ENCODE peak calls at places on chromosomes 6 and 20, in five cellular contexts. One of them, this sample, is unnamed. For H3K4me1, the result is how much of the 10 kb centered on the place peaks cover.

GRCh38 chr6:100346828-100347227 is 117.9 kb downstream of the SIM1 start:
- DNase-seq in spleen: no peak
- DNase-seq in naive thymus-derived CD4-positive, alpha-beta T cell: no peak
- DNase-seq in GM23248: peak
- DNase-seq in Peyer's patch: no peak
- DNase-seq in this sample: no peak

GRCh38 chr6:42726026-42726425 is 3.6 kb upstream of the PRPH2 start:
- DNase-seq in spleen: no peak
- DNase-seq in naive thymus-derived CD4-positive, alpha-beta T cell: no peak
- DNase-seq in GM23248: peak
- DNase-seq in Peyer's patch: no peak
- DNase-seq in this sample: no peak

GRCh38 chr20:1905693-1906092 is 10.5 kb downstream of the SIRPA start:
- DNase-seq in spleen: no peak
- DNase-seq in naive thymus-derived CD4-positive, alpha-beta T cell: no peak
- DNase-seq in GM23248: no peak
- DNase-seq in Peyer's patch: no peak
- DNase-seq in this sample: no peak

GRCh38 chr6:132236281-132236680 is 165.0 kb downstream of the MOXD1 start:
- DNase-seq in spleen: no peak
- DNase-seq in naive thymus-derived CD4-positive, alpha-beta T cell: no peak
- DNase-seq in GM23248: no peak
- DNase-seq in Peyer's patch: no peak
- DNase-seq in this sample: no peak

GRCh38 chr6:77092971-77093370 is 370.3 kb downstream of the HTR1B start:
- DNase-seq in spleen: no peak
- DNase-seq in naive thymus-derived CD4-positive, alpha-beta T cell: no peak
- DNase-seq in GM23248: peak
- DNase-seq in Peyer's patch: no peak
- DNase-seq in this sample: no peak

GRCh38 chr6:127880452-127880851 is 20.4 kb downstream of the THEMIS start:
- DNase-seq in spleen: no peak
- DNase-seq in naive thymus-derived CD4-positive, alpha-beta T cell: no peak
- DNase-seq in GM23248: no peak
- DNase-seq in Peyer's patch: no peak
- DNase-seq in this sample: no peak

GRCh38 chr6:41561386-41561785 is 15.2 kb downstream of the FOXP4 start:
- DNase-seq in spleen: no peak
- DNase-seq in naive thymus-derived CD4-positive, alpha-beta T cell: no peak
- DNase-seq in GM23248: no peak
- DNase-seq in Peyer's patch: no peak
- DNase-seq in this sample: peak

GRCh38 chr6:40536442-40536841 is 50.7 kb downstream of the LRFN2 start:
- DNase-seq in spleen: peak
- DNase-seq in naive thymus-derived CD4-positive, alpha-beta T cell: no peak
- DNase-seq in GM23248: peak
- DNase-seq in Peyer's patch: no peak
- DNase-seq in this sample: peak

DNA sequence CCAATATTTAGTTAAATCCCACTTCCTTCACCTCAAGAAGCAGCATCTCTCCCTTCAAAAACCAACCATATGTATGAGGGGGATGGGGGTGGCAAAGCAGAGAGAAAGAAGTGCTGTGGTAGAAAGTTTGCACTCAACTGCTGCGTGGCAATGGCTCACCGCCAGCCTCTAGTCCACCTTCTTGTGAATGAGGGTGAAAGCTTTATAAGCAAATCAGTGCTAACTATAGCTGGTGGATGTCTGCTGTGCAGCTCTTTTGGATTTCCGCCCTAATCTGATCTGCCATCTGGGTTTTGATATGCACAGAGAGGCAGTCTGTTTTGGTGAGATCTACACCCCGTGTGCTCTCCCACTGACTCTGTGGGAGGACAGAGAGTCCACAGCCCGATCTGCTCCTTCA is 281.2 kb upstream of the SUPT3H start:
- DNase-seq in spleen: no peak
- DNase-seq in naive thymus-derived CD4-positive, alpha-beta T cell: peak
- DNase-seq in GM23248: no peak
- DNase-seq in Peyer's patch: no peak
- DNase-seq in this sample: no peak
- H3K4me1 ChIP-seq in spleen: under half
- H3K4me1 ChIP-seq in naive thymus-derived CD4-positive, alpha-beta T cell: under half
- H3K4me1 ChIP-seq in GM23248: under half
- H3K4me1 ChIP-seq in Peyer's patch: under half
- H3K4me1 ChIP-seq in this sample: under half

GRCh38 chr6:25329982-25330381 is 50.8 kb downstream of the CARMIL1 start:
- DNase-seq in spleen: no peak
- DNase-seq in naive thymus-derived CD4-positive, alpha-beta T cell: no peak
- DNase-seq in GM23248: no peak
- DNase-seq in Peyer's patch: no peak
- DNase-seq in this sample: no peak

GRCh38 chr6:25329156-25329555 is 50.0 kb downstream of the CARMIL1 start:
- DNase-seq in spleen: no peak
- DNase-seq in naive thymus-derived CD4-positive, alpha-beta T cell: no peak
- DNase-seq in GM23248: no peak
- DNase-seq in Peyer's patch: no peak
- DNase-seq in this sample: no peak

GRCh38 chr6:25324076-25324762 is 45.0 kb downstream of the CARMIL1 start:
- DNase-seq in spleen: no peak
- DNase-seq in naive thymus-derived CD4-positive, alpha-beta T cell: no peak
- DNase-seq in GM23248: peak
- DNase-seq in Peyer's patch: no peak
- DNase-seq in this sample: no peak

GRCh38 chr6:25327372-25327771 is 48.2 kb downstream of the CARMIL1 start:
- DNase-seq in spleen: no peak
- DNase-seq in naive thymus-derived CD4-positive, alpha-beta T cell: no peak
- DNase-seq in GM23248: no peak
- DNase-seq in Peyer's patch: no peak
- DNase-seq in this sample: no peak

GRCh38 chr6:25326958-25327357 is 47.8 kb downstream of the CARMIL1 start:
- DNase-seq in spleen: no peak
- DNase-seq in naive thymus-derived CD4-positive, alpha-beta T cell: no peak
- DNase-seq in GM23248: no peak
- DNase-seq in Peyer's patch: no peak
- DNase-seq in this sample: no peak
- H3K4me3 ChIP-seq in spleen: no peak
- H3K4me3 ChIP-seq in naive thymus-derived CD4-positive, alpha-beta T cell: no peak
- H3K4me3 ChIP-seq in GM23248: no peak
- H3K4me3 ChIP-seq in Peyer's patch: no peak
- H3K4me3 ChIP-seq in this sample: no peak

DNA sequence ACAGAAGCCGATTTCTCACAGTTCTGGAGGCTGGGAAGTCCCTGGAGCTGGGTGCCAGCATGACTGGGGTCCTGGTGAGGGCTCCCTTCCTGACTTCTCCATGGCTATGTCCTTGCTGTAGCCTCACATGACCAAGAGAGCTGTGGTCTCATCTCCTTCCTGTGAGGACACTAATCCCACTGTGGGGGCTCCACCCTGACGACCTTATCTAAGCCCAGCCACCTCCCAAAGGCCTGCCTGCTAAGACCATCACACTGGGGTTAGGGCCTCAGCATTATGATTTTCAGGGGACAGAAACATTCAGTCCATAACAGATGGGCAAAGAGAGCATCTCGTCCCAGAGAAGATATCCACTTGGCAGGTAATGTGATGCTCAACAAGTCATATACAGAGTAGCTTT is 16.8 kb downstream of the RPP40 start:
- DNase-seq in spleen: no peak
- DNase-seq in naive thymus-derived CD4-positive, alpha-beta T cell: no peak
- DNase-seq in GM23248: no peak
- DNase-seq in Peyer's patch: no peak
- DNase-seq in this sample: no peak
- H3K4me1 ChIP-seq in spleen: under half
- H3K4me1 ChIP-seq in naive thymus-derived CD4-positive, alpha-beta T cell: under half
- H3K4me1 ChIP-seq in GM23248: under half
- H3K4me1 ChIP-seq in Peyer's patch: under half
- H3K4me1 ChIP-seq in this sample: under half

DNA sequence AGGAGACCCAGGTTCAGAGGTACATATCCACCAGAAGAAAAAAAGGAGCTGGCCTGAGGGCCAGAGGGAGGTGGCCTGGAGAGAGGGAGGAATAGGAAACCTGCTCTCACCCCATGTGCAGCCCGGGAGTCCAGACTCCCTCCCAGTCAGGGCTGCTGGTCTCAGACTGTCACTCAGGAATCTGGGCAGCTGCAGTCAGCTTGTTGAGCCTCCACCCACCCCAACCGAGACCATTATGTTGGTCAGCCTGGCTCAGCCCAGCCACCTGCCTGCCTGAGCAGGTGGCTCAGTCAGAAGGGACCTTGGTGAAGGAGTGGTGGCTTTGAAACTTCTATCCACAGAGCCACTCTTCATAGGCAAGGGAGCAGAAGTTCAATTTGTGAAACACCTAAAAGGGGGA is 53.3 kb upstream of the EPB41L1 start:
- DNase-seq in spleen: no peak
- DNase-seq in naive thymus-derived CD4-positive, alpha-beta T cell: no peak
- DNase-seq in GM23248: no peak
- DNase-seq in Peyer's patch: no peak
- DNase-seq in this sample: no peak
- H3K4me3 ChIP-seq in spleen: no peak
- H3K4me3 ChIP-seq in naive thymus-derived CD4-positive, alpha-beta T cell: no peak
- H3K4me3 ChIP-seq in GM23248: no peak
- H3K4me3 ChIP-seq in Peyer's patch: no peak
- H3K4me3 ChIP-seq in this sample: no peak

GRCh38 chr20:45905505-45906079 is 6.4 kb downstream of the PLTP start:
- DNase-seq in spleen: no peak
- DNase-seq in naive thymus-derived CD4-positive, alpha-beta T cell: no peak
- DNase-seq in GM23248: peak
- DNase-seq in Peyer's patch: no peak
- DNase-seq in this sample: no peak

GRCh38 chr20:45898285-45898684 is 7.2 kb downstream of the CTSA start:
- DNase-seq in spleen: no peak
- DNase-seq in naive thymus-derived CD4-positive, alpha-beta T cell: no peak
- DNase-seq in GM23248: no peak
- DNase-seq in Peyer's patch: no peak
- DNase-seq in this sample: no peak

GRCh38 chr20:45899041-45899835 is 8.1 kb downstream of the CTSA start:
- DNase-seq in spleen: no peak
- DNase-seq in naive thymus-derived CD4-positive, alpha-beta T cell: no peak
- DNase-seq in GM23248: no peak
- DNase-seq in Peyer's patch: no peak
- DNase-seq in this sample: no peak

GRCh38 chr20:45904583-45905504 is 7.1 kb downstream of the PLTP start:
- DNase-seq in spleen: no peak
- DNase-seq in naive thymus-derived CD4-positive, alpha-beta T cell: no peak
- DNase-seq in GM23248: peak
- DNase-seq in Peyer's patch: no peak
- DNase-seq in this sample: no peak

DNA sequence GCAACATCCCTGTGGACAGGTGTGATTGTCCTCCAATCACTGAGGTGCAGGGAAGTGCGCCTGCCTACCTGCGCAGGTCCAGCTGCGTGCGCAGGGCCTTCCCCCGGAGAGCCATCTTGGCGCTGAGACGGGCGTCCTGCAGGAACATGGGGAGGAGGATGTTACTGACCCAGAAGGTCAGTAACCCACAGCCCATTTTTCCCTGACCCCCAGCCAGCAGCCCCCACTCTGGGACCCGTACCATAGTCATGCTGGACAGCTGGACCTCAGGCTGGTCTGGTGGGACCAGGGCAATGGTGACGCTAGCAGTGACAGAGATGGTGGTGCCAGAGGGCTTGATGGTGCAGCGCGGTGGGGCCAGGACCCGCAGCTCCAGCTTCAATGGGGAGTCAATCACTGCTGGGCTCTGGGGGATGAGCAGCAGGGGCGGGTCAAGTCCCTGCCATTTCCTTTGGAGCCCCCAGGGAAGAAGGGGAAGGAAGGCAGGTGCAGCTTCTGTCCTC is 9.7 kb downstream of the PLTP start:
- DNase-seq in spleen: no peak
- DNase-seq in naive thymus-derived CD4-positive, alpha-beta T cell: no peak
- DNase-seq in GM23248: no peak
- DNase-seq in Peyer's patch: no peak
- DNase-seq in this sample: no peak
- H3K4me1 ChIP-seq in spleen: under half
- H3K4me1 ChIP-seq in naive thymus-derived CD4-positive, alpha-beta T cell: under half
- H3K4me1 ChIP-seq in GM23248: under half
- H3K4me1 ChIP-seq in Peyer's patch: under half
- H3K4me1 ChIP-seq in this sample: under half

DNA sequence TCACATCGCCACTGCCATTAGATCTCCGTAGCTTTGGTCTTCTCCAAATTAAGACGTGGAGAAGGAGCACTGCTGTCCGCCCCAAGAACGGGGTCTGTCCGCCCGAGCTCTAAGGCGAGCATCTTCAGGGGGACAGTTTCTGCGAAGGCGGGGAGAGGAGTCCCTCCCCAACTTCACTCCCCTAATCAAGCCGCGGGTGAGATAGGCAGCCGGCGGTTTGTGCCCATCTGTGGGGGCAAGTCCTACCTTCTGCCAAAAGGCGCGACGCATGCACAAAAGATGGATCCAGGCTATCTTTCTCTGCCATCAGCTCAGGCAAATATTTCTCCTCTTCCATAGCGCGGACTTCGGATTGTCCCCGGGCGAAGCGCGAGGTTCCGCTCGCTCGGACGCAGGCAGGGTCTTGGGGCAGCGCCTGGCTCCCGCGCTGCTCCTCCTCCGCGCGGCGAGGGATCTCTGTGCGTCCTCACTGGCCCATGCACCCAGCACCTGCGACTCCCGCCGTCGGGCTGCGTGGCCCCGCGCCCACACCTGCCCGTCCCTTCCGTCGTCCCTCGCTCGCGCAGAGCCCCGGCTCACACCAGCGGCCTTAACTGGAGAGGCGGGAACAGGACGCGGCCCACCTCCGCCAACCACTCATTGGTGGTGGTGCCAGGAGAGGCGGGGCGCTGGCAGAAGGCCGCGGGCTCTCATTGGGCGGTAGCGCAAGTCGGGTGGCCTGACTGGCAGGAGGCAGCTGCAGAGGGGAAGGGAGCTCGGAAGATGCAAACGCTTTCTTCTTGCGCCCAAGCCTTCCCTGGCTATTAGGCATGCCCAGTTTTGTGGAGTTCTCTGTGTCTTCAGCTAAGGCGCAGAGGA is at the start of gene KHDRBS2:
- DNase-seq in spleen: peak
- DNase-seq in naive thymus-derived CD4-positive, alpha-beta T cell: no peak
- DNase-seq in GM23248: peak
- DNase-seq in Peyer's patch: peak
- DNase-seq in this sample: peak
- H3K4me3 ChIP-seq in spleen: peak
- H3K4me3 ChIP-seq in naive thymus-derived CD4-positive, alpha-beta T cell: no peak
- H3K4me3 ChIP-seq in GM23248: no peak
- H3K4me3 ChIP-seq in Peyer's patch: peak
- H3K4me3 ChIP-seq in this sample: peak

GRCh38 chr20:36862857-36863668 is 12.9 kb upstream of the TLDC2 start:
- DNase-seq in spleen: peak
- DNase-seq in naive thymus-derived CD4-positive, alpha-beta T cell: no peak
- DNase-seq in GM23248: peak
- DNase-seq in Peyer's patch: no peak
- DNase-seq in this sample: peak
- H3K4me1 ChIP-seq in spleen: half or more
- H3K4me1 ChIP-seq in naive thymus-derived CD4-positive, alpha-beta T cell: under half
- H3K4me1 ChIP-seq in GM23248: under half
- H3K4me1 ChIP-seq in Peyer's patch: under half
- H3K4me1 ChIP-seq in this sample: under half

GRCh38 chr6:138115191-138115590 is 8.0 kb upstream of the PERP start:
- DNase-seq in spleen: no peak
- DNase-seq in naive thymus-derived CD4-positive, alpha-beta T cell: no peak
- DNase-seq in GM23248: no peak
- DNase-seq in Peyer's patch: no peak
- DNase-seq in this sample: no peak
- H3K4me3 ChIP-seq in spleen: no peak
- H3K4me3 ChIP-seq in naive thymus-derived CD4-positive, alpha-beta T cell: no peak
- H3K4me3 ChIP-seq in GM23248: no peak
- H3K4me3 ChIP-seq in Peyer's patch: no peak
- H3K4me3 ChIP-seq in this sample: no peak

This sample was measured in endodermal cell.